ENCODE peak calls at places on chromosomes 5 and 9, in nine cellular contexts. One of them, this sample, is unnamed.
A peak's percentile ranks its signal among the peaks of the same experiment; 100 is the strongest.

GRCh38 chr9:78296208-78296892 is 575 bp upstream of the PSAT1 start:
- DNase-seq in pulmonary artery endothelial cell: no peak
- DNase-seq in left kidney: peak; percentile 86
- DNase-seq in DMS 273 treated with DMSO at 0.1 percent for 48 hours: no peak
- DNase-seq in putamen: peak; percentile 49
- DNase-seq in H7: peak; percentile 61
- DNase-seq in activated naive CD8-positive, alpha-beta T cell treated with anti-CD3 and anti-CD28 coated beads for 36 hours: peak; percentile 25
- DNase-seq in AML-193: no peak
- DNase-seq in activated T-helper 1 cell treated with anti-CD3 and anti-CD28 coated beads, Interleukin-2, amount 50 U/mL, for 16 hours: no peak
- DNase-seq in this sample: peak; percentile 53

GRCh38 chr5:131671994-131672655 is 37.1 kb upstream of the RAPGEF6 start:
- DNase-seq in putamen: peak; percentile 75
- DNase-seq in H7: no peak
- DNase-seq in DMS 273 treated with DMSO at 0.1 percent for 48 hours: no peak
- DNase-seq in activated naive CD8-positive, alpha-beta T cell treated with anti-CD3 and anti-CD28 coated beads for 36 hours: no peak
- DNase-seq in left kidney: peak; percentile 48
- DNase-seq in AML-193: no peak
- DNase-seq in activated T-helper 1 cell treated with anti-CD3 and anti-CD28 coated beads, Interleukin-2, amount 50 U/mL, for 16 hours: no peak
- DNase-seq in pulmonary artery endothelial cell: no peak
- DNase-seq in this sample: no peak

GRCh38 chr9:102479191-102479590 is 515.9 kb upstream of the CYLC2 start:
- DNase-seq in activated T-helper 1 cell treated with anti-CD3 and anti-CD28 coated beads, Interleukin-2, amount 50 U/mL, for 16 hours: no peak
- DNase-seq in DMS 273 treated with DMSO at 0.1 percent for 48 hours: no peak
- DNase-seq in H7: no peak
- DNase-seq in putamen: no peak
- DNase-seq in pulmonary artery endothelial cell: no peak
- DNase-seq in left kidney: no peak
- DNase-seq in activated naive CD8-positive, alpha-beta T cell treated with anti-CD3 and anti-CD28 coated beads for 36 hours: no peak
- DNase-seq in AML-193: no peak
- DNase-seq in this sample: no peak

GRCh38 chr9:117149996-117150395 is 264.9 kb downstream of the ASTN2 start:
- DNase-seq in activated naive CD8-positive, alpha-beta T cell treated with anti-CD3 and anti-CD28 coated beads for 36 hours: no peak
- DNase-seq in pulmonary artery endothelial cell: no peak
- DNase-seq in DMS 273 treated with DMSO at 0.1 percent for 48 hours: no peak
- DNase-seq in H7: no peak
- DNase-seq in activated T-helper 1 cell treated with anti-CD3 and anti-CD28 coated beads, Interleukin-2, amount 50 U/mL, for 16 hours: no peak
- DNase-seq in AML-193: no peak
- DNase-seq in left kidney: no peak
- DNase-seq in putamen: no peak
- DNase-seq in this sample: no peak

GRCh38 chr5:7802855-7803254 is 48.1 kb downstream of the CFAP90 start:
- DNase-seq in pulmonary artery endothelial cell: no peak
- DNase-seq in left kidney: no peak
- DNase-seq in putamen: no peak
- DNase-seq in H7: no peak
- DNase-seq in DMS 273 treated with DMSO at 0.1 percent for 48 hours: no peak
- DNase-seq in activated naive CD8-positive, alpha-beta T cell treated with anti-CD3 and anti-CD28 coated beads for 36 hours: no peak
- DNase-seq in AML-193: peak; percentile 78
- DNase-seq in activated T-helper 1 cell treated with anti-CD3 and anti-CD28 coated beads, Interleukin-2, amount 50 U/mL, for 16 hours: no peak
- DNase-seq in this sample: no peak

GRCh38 chr5:101977729-101978345 is 318.2 kb downstream of the SLCO4C1 start:
- DNase-seq in H7: peak; percentile 45
- DNase-seq in AML-193: peak; percentile 55
- DNase-seq in putamen: peak; percentile 16
- DNase-seq in activated T-helper 1 cell treated with anti-CD3 and anti-CD28 coated beads, Interleukin-2, amount 50 U/mL, for 16 hours: no peak
- DNase-seq in left kidney: peak; percentile 80
- DNase-seq in activated naive CD8-positive, alpha-beta T cell treated with anti-CD3 and anti-CD28 coated beads for 36 hours: no peak
- DNase-seq in pulmonary artery endothelial cell: no peak
- DNase-seq in DMS 273 treated with DMSO at 0.1 percent for 48 hours: no peak
- DNase-seq in this sample: no peak

GRCh38 chr9:103319979-103320378 is 324.8 kb downstream of the CYLC2 start:
- DNase-seq in activated T-helper 1 cell treated with anti-CD3 and anti-CD28 coated beads, Interleukin-2, amount 50 U/mL, for 16 hours: no peak
- DNase-seq in pulmonary artery endothelial cell: no peak
- DNase-seq in H7: peak; percentile 7
- DNase-seq in AML-193: no peak
- DNase-seq in left kidney: peak; percentile 32
- DNase-seq in putamen: no peak
- DNase-seq in activated naive CD8-positive, alpha-beta T cell treated with anti-CD3 and anti-CD28 coated beads for 36 hours: no peak
- DNase-seq in DMS 273 treated with DMSO at 0.1 percent for 48 hours: no peak
- DNase-seq in this sample: no peak

GRCh38 chr5:128202320-128202719 is 118.8 kb downstream of the SLC12A2 start:
- DNase-seq in pulmonary artery endothelial cell: no peak
- DNase-seq in activated T-helper 1 cell treated with anti-CD3 and anti-CD28 coated beads, Interleukin-2, amount 50 U/mL, for 16 hours: no peak
- DNase-seq in putamen: no peak
- DNase-seq in H7: no peak
- DNase-seq in activated naive CD8-positive, alpha-beta T cell treated with anti-CD3 and anti-CD28 coated beads for 36 hours: no peak
- DNase-seq in AML-193: no peak
- DNase-seq in left kidney: no peak
- DNase-seq in DMS 273 treated with DMSO at 0.1 percent for 48 hours: no peak
- DNase-seq in this sample: no peak

GRCh38 chr5:2190549-2190948 is 307.8 kb upstream of the IRX4 start:
- DNase-seq in activated naive CD8-positive, alpha-beta T cell treated with anti-CD3 and anti-CD28 coated beads for 36 hours: no peak
- DNase-seq in activated T-helper 1 cell treated with anti-CD3 and anti-CD28 coated beads, Interleukin-2, amount 50 U/mL, for 16 hours: no peak
- DNase-seq in pulmonary artery endothelial cell: no peak
- DNase-seq in AML-193: no peak
- DNase-seq in DMS 273 treated with DMSO at 0.1 percent for 48 hours: no peak
- DNase-seq in H7: no peak
- DNase-seq in left kidney: no peak
- DNase-seq in putamen: no peak
- DNase-seq in this sample: no peak

GRCh38 chr9:130962418-130963316 is 23.6 kb upstream of the FIBCD1 start:
- DNase-seq in H7: peak; percentile 56
- DNase-seq in AML-193: no peak
- DNase-seq in DMS 273 treated with DMSO at 0.1 percent for 48 hours: no peak
- DNase-seq in putamen: no peak
- DNase-seq in activated T-helper 1 cell treated with anti-CD3 and anti-CD28 coated beads, Interleukin-2, amount 50 U/mL, for 16 hours: no peak
- DNase-seq in activated naive CD8-positive, alpha-beta T cell treated with anti-CD3 and anti-CD28 coated beads for 36 hours: no peak
- DNase-seq in left kidney: no peak
- DNase-seq in pulmonary artery endothelial cell: peak; percentile 79
- DNase-seq in this sample: no peak

GRCh38 chr9:84397151-84397728 is 56.7 kb upstream of the SLC28A3 start:
- DNase-seq in DMS 273 treated with DMSO at 0.1 percent for 48 hours: peak; percentile 10
- DNase-seq in AML-193: peak; percentile 56
- DNase-seq in activated T-helper 1 cell treated with anti-CD3 and anti-CD28 coated beads, Interleukin-2, amount 50 U/mL, for 16 hours: peak; percentile 20
- DNase-seq in activated naive CD8-positive, alpha-beta T cell treated with anti-CD3 and anti-CD28 coated beads for 36 hours: peak; percentile 47
- DNase-seq in H7: peak; percentile 80
- DNase-seq in left kidney: peak; percentile 93
- DNase-seq in pulmonary artery endothelial cell: peak; percentile 22
- DNase-seq in putamen: peak; percentile 64
- DNase-seq in this sample: peak; percentile 77

GRCh38 chr9:93674580-93675335 is 98.4 kb downstream of the PHF2 start:
- DNase-seq in DMS 273 treated with DMSO at 0.1 percent for 48 hours: no peak
- DNase-seq in activated T-helper 1 cell treated with anti-CD3 and anti-CD28 coated beads, Interleukin-2, amount 50 U/mL, for 16 hours: no peak
- DNase-seq in AML-193: no peak
- DNase-seq in putamen: no peak
- DNase-seq in activated naive CD8-positive, alpha-beta T cell treated with anti-CD3 and anti-CD28 coated beads for 36 hours: no peak
- DNase-seq in pulmonary artery endothelial cell: no peak
- DNase-seq in H7: peak; percentile 38
- DNase-seq in left kidney: no peak
- DNase-seq in this sample: peak; percentile 3

GRCh38 chr5:96219580-96220281 is 213.3 kb downstream of the PCSK1 start:
- DNase-seq in H7: no peak
- DNase-seq in left kidney: no peak
- DNase-seq in AML-193: no peak
- DNase-seq in putamen: no peak
- DNase-seq in activated T-helper 1 cell treated with anti-CD3 and anti-CD28 coated beads, Interleukin-2, amount 50 U/mL, for 16 hours: no peak
- DNase-seq in pulmonary artery endothelial cell: no peak
- DNase-seq in activated naive CD8-positive, alpha-beta T cell treated with anti-CD3 and anti-CD28 coated beads for 36 hours: no peak
- DNase-seq in DMS 273 treated with DMSO at 0.1 percent for 48 hours: no peak
- DNase-seq in this sample: peak; percentile 5

GRCh38 chr9:137280478-137281344 is 3.2 kb downstream of the TOR4A start:
- DNase-seq in putamen: no peak
- DNase-seq in activated naive CD8-positive, alpha-beta T cell treated with anti-CD3 and anti-CD28 coated beads for 36 hours: no peak
- DNase-seq in activated T-helper 1 cell treated with anti-CD3 and anti-CD28 coated beads, Interleukin-2, amount 50 U/mL, for 16 hours: no peak
- DNase-seq in pulmonary artery endothelial cell: no peak
- DNase-seq in DMS 273 treated with DMSO at 0.1 percent for 48 hours: no peak
- DNase-seq in H7: peak; percentile 93
- DNase-seq in left kidney: peak; percentile 73
- DNase-seq in AML-193: no peak
- DNase-seq in this sample: no peak

GRCh38 chr5:17763301-17763700 is 129.0 kb downstream of the TAF11L14 start:
- DNase-seq in H7: no peak
- DNase-seq in activated T-helper 1 cell treated with anti-CD3 and anti-CD28 coated beads, Interleukin-2, amount 50 U/mL, for 16 hours: no peak
- DNase-seq in left kidney: no peak
- DNase-seq in activated naive CD8-positive, alpha-beta T cell treated with anti-CD3 and anti-CD28 coated beads for 36 hours: no peak
- DNase-seq in putamen: no peak
- DNase-seq in pulmonary artery endothelial cell: no peak
- DNase-seq in DMS 273 treated with DMSO at 0.1 percent for 48 hours: no peak
- DNase-seq in AML-193: no peak
- DNase-seq in this sample: no peak

GRCh38 chr9:131845286-131846011 is 105.6 kb upstream of the RAPGEF1 start:
- DNase-seq in pulmonary artery endothelial cell: no peak
- DNase-seq in DMS 273 treated with DMSO at 0.1 percent for 48 hours: no peak
- DNase-seq in H7: no peak
- DNase-seq in activated naive CD8-positive, alpha-beta T cell treated with anti-CD3 and anti-CD28 coated beads for 36 hours: no peak
- DNase-seq in AML-193: no peak
- DNase-seq in activated T-helper 1 cell treated with anti-CD3 and anti-CD28 coated beads, Interleukin-2, amount 50 U/mL, for 16 hours: no peak
- DNase-seq in putamen: no peak
- DNase-seq in left kidney: no peak
- DNase-seq in this sample: peak; percentile 53

GRCh38 chr5:172163346-172163745 is 24.7 kb downstream of the STK10 start:
- DNase-seq in DMS 273 treated with DMSO at 0.1 percent for 48 hours: no peak
- DNase-seq in AML-193: no peak
- DNase-seq in putamen: no peak
- DNase-seq in pulmonary artery endothelial cell: no peak
- DNase-seq in activated T-helper 1 cell treated with anti-CD3 and anti-CD28 coated beads, Interleukin-2, amount 50 U/mL, for 16 hours: no peak
- DNase-seq in left kidney: no peak
- DNase-seq in H7: no peak
- DNase-seq in activated naive CD8-positive, alpha-beta T cell treated with anti-CD3 and anti-CD28 coated beads for 36 hours: no peak
- DNase-seq in this sample: no peak

GRCh38 chr5:124604419-124604818 is 142.0 kb downstream of the ZNF608 start:
- DNase-seq in pulmonary artery endothelial cell: no peak
- DNase-seq in left kidney: no peak
- DNase-seq in activated T-helper 1 cell treated with anti-CD3 and anti-CD28 coated beads, Interleukin-2, amount 50 U/mL, for 16 hours: no peak
- DNase-seq in activated naive CD8-positive, alpha-beta T cell treated with anti-CD3 and anti-CD28 coated beads for 36 hours: no peak
- DNase-seq in putamen: no peak
- DNase-seq in DMS 273 treated with DMSO at 0.1 percent for 48 hours: no peak
- DNase-seq in AML-193: no peak
- DNase-seq in H7: no peak
- DNase-seq in this sample: no peak

GRCh38 chr5:177005619-177006264 is 837 bp downstream of the UIMC1 start:
- DNase-seq in activated T-helper 1 cell treated with anti-CD3 and anti-CD28 coated beads, Interleukin-2, amount 50 U/mL, for 16 hours: peak; percentile 38
- DNase-seq in activated naive CD8-positive, alpha-beta T cell treated with anti-CD3 and anti-CD28 coated beads for 36 hours: peak; percentile 65
- DNase-seq in DMS 273 treated with DMSO at 0.1 percent for 48 hours: peak; percentile 48
- DNase-seq in H7: no peak
- DNase-seq in AML-193: peak; percentile 32
- DNase-seq in pulmonary artery endothelial cell: peak; percentile 36
- DNase-seq in left kidney: peak; percentile 91
- DNase-seq in putamen: peak; percentile 76
- DNase-seq in this sample: peak; percentile 84

GRCh38 chr9:136856541-136857141 is 4.5 kb downstream of the MAMDC4 start:
- DNase-seq in AML-193: no peak
- DNase-seq in H7: peak; percentile 67
- DNase-seq in activated naive CD8-positive, alpha-beta T cell treated with anti-CD3 and anti-CD28 coated beads for 36 hours: no peak
- DNase-seq in pulmonary artery endothelial cell: no peak
- DNase-seq in left kidney: no peak
- DNase-seq in DMS 273 treated with DMSO at 0.1 percent for 48 hours: no peak
- DNase-seq in putamen: no peak
- DNase-seq in activated T-helper 1 cell treated with anti-CD3 and anti-CD28 coated beads, Interleukin-2, amount 50 U/mL, for 16 hours: no peak
- DNase-seq in this sample: no peak

GRCh38 chr9:129320575-129321311 is 142.7 kb upstream of the IER5L start:
- DNase-seq in putamen: peak; percentile 86
- DNase-seq in activated naive CD8-positive, alpha-beta T cell treated with anti-CD3 and anti-CD28 coated beads for 36 hours: peak; percentile 48
- DNase-seq in H7: peak; percentile 86
- DNase-seq in pulmonary artery endothelial cell: peak; percentile 11
- DNase-seq in left kidney: peak; percentile 95
- DNase-seq in activated T-helper 1 cell treated with anti-CD3 and anti-CD28 coated beads, Interleukin-2, amount 50 U/mL, for 16 hours: no peak
- DNase-seq in AML-193: peak; percentile 91
- DNase-seq in DMS 273 treated with DMSO at 0.1 percent for 48 hours: peak; percentile 77
- DNase-seq in this sample: peak; percentile 71

GRCh38 chr5:112276996-112277395 is 142.1 kb downstream of the EPB41L4A start:
- DNase-seq in activated naive CD8-positive, alpha-beta T cell treated with anti-CD3 and anti-CD28 coated beads for 36 hours: no peak
- DNase-seq in AML-193: no peak
- DNase-seq in left kidney: no peak
- DNase-seq in DMS 273 treated with DMSO at 0.1 percent for 48 hours: peak; percentile 56
- DNase-seq in activated T-helper 1 cell treated with anti-CD3 and anti-CD28 coated beads, Interleukin-2, amount 50 U/mL, for 16 hours: no peak
- DNase-seq in putamen: no peak
- DNase-seq in pulmonary artery endothelial cell: no peak
- DNase-seq in H7: peak; percentile 35
- DNase-seq in this sample: no peak

GRCh38 chr9:99579964-99580363 is 241.7 kb upstream of the NR4A3 start:
- DNase-seq in putamen: peak; percentile 12
- DNase-seq in activated T-helper 1 cell treated with anti-CD3 and anti-CD28 coated beads, Interleukin-2, amount 50 U/mL, for 16 hours: no peak
- DNase-seq in H7: no peak
- DNase-seq in AML-193: peak; percentile 85
- DNase-seq in pulmonary artery endothelial cell: no peak
- DNase-seq in activated naive CD8-positive, alpha-beta T cell treated with anti-CD3 and anti-CD28 coated beads for 36 hours: no peak
- DNase-seq in left kidney: no peak
- DNase-seq in DMS 273 treated with DMSO at 0.1 percent for 48 hours: no peak
- DNase-seq in this sample: no peak

GRCh38 chr5:33008751-33009418 is 297.8 kb downstream of the NPR3 start:
- DNase-seq in AML-193: no peak
- DNase-seq in H7: peak; percentile 16
- DNase-seq in pulmonary artery endothelial cell: no peak
- DNase-seq in left kidney: no peak
- DNase-seq in activated naive CD8-positive, alpha-beta T cell treated with anti-CD3 and anti-CD28 coated beads for 36 hours: no peak
- DNase-seq in DMS 273 treated with DMSO at 0.1 percent for 48 hours: no peak
- DNase-seq in activated T-helper 1 cell treated with anti-CD3 and anti-CD28 coated beads, Interleukin-2, amount 50 U/mL, for 16 hours: no peak
- DNase-seq in putamen: no peak
- DNase-seq in this sample: no peak

GRCh38 chr9:121300283-121301119 is 32.5 kb downstream of the GSN start:
- DNase-seq in H7: no peak
- DNase-seq in putamen: no peak
- DNase-seq in DMS 273 treated with DMSO at 0.1 percent for 48 hours: no peak
- DNase-seq in activated T-helper 1 cell treated with anti-CD3 and anti-CD28 coated beads, Interleukin-2, amount 50 U/mL, for 16 hours: no peak
- DNase-seq in left kidney: no peak
- DNase-seq in pulmonary artery endothelial cell: no peak
- DNase-seq in activated naive CD8-positive, alpha-beta T cell treated with anti-CD3 and anti-CD28 coated beads for 36 hours: no peak
- DNase-seq in AML-193: no peak
- DNase-seq in this sample: no peak

GRCh38 chr9:35611230-35611797 is 6.3 kb downstream of the TESK1 start:
- DNase-seq in left kidney: peak; percentile 74
- DNase-seq in activated T-helper 1 cell treated with anti-CD3 and anti-CD28 coated beads, Interleukin-2, amount 50 U/mL, for 16 hours: peak; percentile 39
- DNase-seq in putamen: peak; percentile 48
- DNase-seq in AML-193: peak; percentile 19
- DNase-seq in H7: peak; percentile 82
- DNase-seq in activated naive CD8-positive, alpha-beta T cell treated with anti-CD3 and anti-CD28 coated beads for 36 hours: peak; percentile 49
- DNase-seq in pulmonary artery endothelial cell: no peak
- DNase-seq in DMS 273 treated with DMSO at 0.1 percent for 48 hours: no peak
- DNase-seq in this sample: peak; percentile 74

GRCh38 chr9:132456241-132456640 is 46.2 kb downstream of the CFAP77 start:
- DNase-seq in AML-193: no peak
- DNase-seq in activated naive CD8-positive, alpha-beta T cell treated with anti-CD3 and anti-CD28 coated beads for 36 hours: no peak
- DNase-seq in left kidney: no peak
- DNase-seq in H7: no peak
- DNase-seq in DMS 273 treated with DMSO at 0.1 percent for 48 hours: no peak
- DNase-seq in activated T-helper 1 cell treated with anti-CD3 and anti-CD28 coated beads, Interleukin-2, amount 50 U/mL, for 16 hours: no peak
- DNase-seq in pulmonary artery endothelial cell: no peak
- DNase-seq in putamen: no peak
- DNase-seq in this sample: no peak

GRCh38 chr5:21802869-21803490 is 1050.2 kb downstream of the CDH12 start:
- DNase-seq in DMS 273 treated with DMSO at 0.1 percent for 48 hours: peak; percentile 20
- DNase-seq in putamen: peak; percentile 21
- DNase-seq in left kidney: peak; percentile 65
- DNase-seq in activated naive CD8-positive, alpha-beta T cell treated with anti-CD3 and anti-CD28 coated beads for 36 hours: no peak
- DNase-seq in activated T-helper 1 cell treated with anti-CD3 and anti-CD28 coated beads, Interleukin-2, amount 50 U/mL, for 16 hours: no peak
- DNase-seq in AML-193: peak; percentile 28
- DNase-seq in pulmonary artery endothelial cell: no peak
- DNase-seq in H7: no peak
- DNase-seq in this sample: no peak

GRCh38 chr5:59893436-59894227 is at the start of gene PDE4D:
- DNase-seq in H7: peak; percentile 80
- DNase-seq in pulmonary artery endothelial cell: no peak
- DNase-seq in left kidney: peak; percentile 94
- DNase-seq in AML-193: no peak
- DNase-seq in activated naive CD8-positive, alpha-beta T cell treated with anti-CD3 and anti-CD28 coated beads for 36 hours: peak; percentile 3
- DNase-seq in putamen: peak; percentile 0
- DNase-seq in DMS 273 treated with DMSO at 0.1 percent for 48 hours: peak; percentile 43
- DNase-seq in activated T-helper 1 cell treated with anti-CD3 and anti-CD28 coated beads, Interleukin-2, amount 50 U/mL, for 16 hours: no peak
- DNase-seq in this sample: peak; percentile 36

GRCh38 chr5:55413644-55414043 is 105.9 kb downstream of the MTREX start:
- DNase-seq in activated naive CD8-positive, alpha-beta T cell treated with anti-CD3 and anti-CD28 coated beads for 36 hours: no peak
- DNase-seq in DMS 273 treated with DMSO at 0.1 percent for 48 hours: no peak
- DNase-seq in H7: no peak
- DNase-seq in pulmonary artery endothelial cell: no peak
- DNase-seq in putamen: no peak
- DNase-seq in left kidney: no peak
- DNase-seq in AML-193: no peak
- DNase-seq in activated T-helper 1 cell treated with anti-CD3 and anti-CD28 coated beads, Interleukin-2, amount 50 U/mL, for 16 hours: no peak
- DNase-seq in this sample: no peak

GRCh38 chr5:81292130-81292529 is 9.3 kb upstream of the ZCCHC9 start:
- DNase-seq in activated T-helper 1 cell treated with anti-CD3 and anti-CD28 coated beads, Interleukin-2, amount 50 U/mL, for 16 hours: no peak
- DNase-seq in pulmonary artery endothelial cell: no peak
- DNase-seq in AML-193: no peak
- DNase-seq in putamen: no peak
- DNase-seq in DMS 273 treated with DMSO at 0.1 percent for 48 hours: no peak
- DNase-seq in H7: no peak
- DNase-seq in activated naive CD8-positive, alpha-beta T cell treated with anti-CD3 and anti-CD28 coated beads for 36 hours: no peak
- DNase-seq in left kidney: no peak
- DNase-seq in this sample: no peak

This sample was measured in activated CD4-positive, alpha-beta T cell treated with anti-CD3 and anti-CD28 coated beads for 36 hours.